ENCODE peak calls at places on chromosomes 4 and X, in four cellular contexts. V, O, S and I are unnamed samples.

GRCh38 chrX:45266456-45266855 is 65.8 kb upstream of the DIPK2B start:
- DNase-seq in V (no peak), O (no peak), S (no peak), I (no peak)

GRCh38 chr4:2092653-2093000 is 33.5 kb downstream of the NAT8L start:
- DNase-seq in V (no peak), O (no peak), S (no peak), I (no peak)

GRCh38 chr4:95539056-95539455 is 9.7 kb downstream of the UNC5C start:
- DNase-seq in V (no peak), O (no peak), S (no peak), I (no peak)

GRCh38 chr4:118773082-118773792 is 62.7 kb downstream of the SEC24D start:
- DNase-seq in V (no peak), O (no peak), S (no peak), I (no peak)

GRCh38 chr4:37812713-37813112 is 13.8 kb upstream of the PGM2 start:
- DNase-seq in V (no peak), O (no peak), S (no peak), I (no peak)

GRCh38 chr4:48112017-48112667 is 21.9 kb downstream of the TXK start:
- DNase-seq in V (no peak), O (no peak), S (no peak), I (no peak)

GRCh38 chr4:11471613-11472012 is 42.9 kb upstream of the HS3ST1 start:
- DNase-seq in V (no peak), O (peak; percentile 91), S (peak; percentile 68), I (peak; percentile 11)

GRCh38 chr4:86235549-86235948 is 124.3 kb downstream of the MAPK10 start:
- DNase-seq in V (no peak), O (no peak), S (no peak), I (no peak)

GRCh38 chrX:3779546-3779945 is 66.1 kb upstream of the PRKX start:
- DNase-seq in V (no peak), O (no peak), S (no peak), I (no peak)

GRCh38 chr4:103498161-103499070 is 221.4 kb downstream of the TACR3 start:
- DNase-seq in V (no peak), O (peak; percentile 25), S (no peak), I (no peak)

GRCh38 chr4:170399894-170400293 is 310.1 kb upstream of the AADAT start:
- DNase-seq in V (no peak), O (no peak), S (no peak), I (no peak)

GRCh38 chr4:5912614-5913019 is 19.7 kb upstream of the CRMP1 start:
- DNase-seq in V (no peak), O (no peak), S (no peak), I (no peak)

GRCh38 chr4:70802923-70803605 is 36.6 kb downstream of the GRSF1 start:
- DNase-seq in V (no peak), O (peak; percentile 6), S (no peak), I (no peak)

GRCh38 chrX:15956684-15957083 is 102.1 kb upstream of the AP1S2 start:
- DNase-seq in V (no peak), O (no peak), S (no peak), I (no peak)

GRCh38 chrX:148412006-148412405 is 88.4 kb upstream of the AFF2 start:
- DNase-seq in V (no peak), O (no peak), S (no peak), I (no peak)

GRCh38 chr4:76212851-76213414 is 691 bp downstream of the SCARB2 start:
- DNase-seq in V (no peak), O (peak; percentile 62), S (no peak), I (peak; percentile 23)

GRCh38 chr4:89196745-89197144 is 85.4 kb downstream of the TIGD2 start:
- DNase-seq in V (no peak), O (no peak), S (no peak), I (no peak)

GRCh38 chr4:74671074-74671698 is 123.1 kb downstream of the BTC start:
- DNase-seq in V (peak; percentile 43), O (peak; percentile 34), S (no peak), I (peak; percentile 2)

GRCh38 chr4:8427761-8428287 is 12.7 kb downstream of the ACOX3 start:
- DNase-seq in V (no peak), O (peak; percentile 57), S (peak; percentile 76), I (no peak)

GRCh38 chrX:103157511-103158316 is 57.2 kb upstream of the BEX4 start:
- DNase-seq in V (no peak), O (peak; percentile 26), S (no peak), I (no peak)

GRCh38 chrX:150566734-150567182 is 1.7 kb upstream of the MTM1 start:
- DNase-seq in V (no peak), O (no peak), S (no peak), I (no peak)

GRCh38 chr4:172726001-172726423 is 442.6 kb upstream of the GALNT7 start:
- DNase-seq in V (no peak), O (no peak), S (no peak), I (no peak)

GRCh38 chrX:123817288-123817894 is 42.5 kb upstream of the XIAP start:
- DNase-seq in V (no peak), O (no peak), S (no peak), I (no peak)

GRCh38 chr4:155047755-155048154 is 160.7 kb upstream of the NPY2R start:
- DNase-seq in V (no peak), O (no peak), S (no peak), I (no peak)

GRCh38 chr4:69095301-69095731 is 958 bp upstream of the UGT2B7 start:
- DNase-seq in V (no peak), O (no peak), S (no peak), I (no peak)

GRCh38 chr4:143658336-143658735 is 42.1 kb downstream of the FREM3 start:
- DNase-seq in V (no peak), O (no peak), S (no peak), I (no peak)

GRCh38 chr4:107292979-107293378 is 256.9 kb upstream of the DKK2 start:
- DNase-seq in V (no peak), O (no peak), S (no peak), I (no peak)

GRCh38 chr4:105215609-105216313 is 69.1 kb downstream of the TET2 start:
- DNase-seq in V (no peak), O (peak; percentile 29), S (no peak), I (no peak)

GRCh38 chrX:150361777-150362351 is 1.3 kb upstream of the MAMLD1 start:
- DNase-seq in V (no peak), O (peak; percentile 16), S (peak; percentile 74), I (no peak)

GRCh38 chr4:23364167-23364566 is 525.7 kb downstream of the PPARGC1A start:
- DNase-seq in V (no peak), O (no peak), S (no peak), I (no peak)

GRCh38 chrX:130165181-130165702 is 399 bp downstream of the AIFM1 start:
- DNase-seq in V (no peak), O (no peak), S (no peak), I (no peak)

GRCh38 chr4:135949926-135950325 is 1582.4 kb downstream of the PCDH18 start:
- DNase-seq in V (no peak), O (no peak), S (no peak), I (no peak)

DNA sequence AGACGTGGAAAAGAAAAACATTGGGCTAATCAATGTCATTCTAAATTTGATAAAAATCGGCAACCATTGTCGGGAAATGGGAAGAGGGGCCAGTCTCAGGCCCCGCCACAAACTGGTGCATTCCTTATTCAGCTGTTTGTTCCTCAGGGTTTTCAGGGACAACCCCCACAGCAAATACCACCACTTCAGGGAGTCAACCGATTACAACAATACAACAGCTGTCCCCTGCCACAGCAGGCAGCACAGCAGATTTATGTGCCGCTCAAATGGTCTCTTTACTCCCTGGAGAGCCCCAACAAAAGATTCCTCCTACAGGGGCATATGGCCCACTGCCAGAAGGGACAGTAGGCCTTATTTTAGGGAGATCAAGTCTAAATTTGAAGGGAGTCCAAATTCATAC is 61.9 kb downstream of the ZNF732 start:
- DNase-seq in V (no peak), O (no peak), S (no peak), I (no peak)
- H3K9me3 ChIP-seq in V (no peaks in the 10 kb centered on the region), O (peaks cover under 1% of the 10 kb centered on the region), S (no peaks in the 10 kb centered on the region), I (peaks cover 36% of the 10 kb centered on the region)

GRCh38 chr4:183987529-183987946 is 82.4 kb downstream of the STOX2 start:
- DNase-seq in V (peak; percentile 78), O (no peak), S (peak; percentile 92), I (peak; percentile 4)

GRCh38 chr4:183986645-183987528 is 81.8 kb downstream of the STOX2 start:
- DNase-seq in V (no peak), O (no peak), S (no peak), I (no peak)

GRCh38 chr4:183988874-183989273 is 83.8 kb downstream of the STOX2 start:
- DNase-seq in V (no peak), O (no peak), S (no peak), I (no peak)

GRCh38 chr4:183989471-183989870 is 84.4 kb downstream of the STOX2 start:
- DNase-seq in V (no peak), O (no peak), S (no peak), I (no peak)

GRCh38 chr4:183987987-183988392 is 82.9 kb downstream of the STOX2 start:
- DNase-seq in V (peak; percentile 66), O (no peak), S (peak; percentile 90), I (no peak)
- H3K4me3 ChIP-seq in V (peak overlapping the region; percentile 18), O (no peak overlapping the region), S (peak overlapping the region; percentile 40), I (peak overlapping the region; percentile 43)

GRCh38 chr4:182343435-182343834 is 100.2 kb downstream of the TENM3 start:
- DNase-seq in V (no peak), O (no peak), S (no peak), I (no peak)

GRCh38 chr4:182338059-182338458 is 94.9 kb downstream of the TENM3 start:
- DNase-seq in V (no peak), O (no peak), S (no peak), I (no peak)

GRCh38 chr4:182337366-182337765 is 94.2 kb downstream of the TENM3 start:
- DNase-seq in V (no peak), O (no peak), S (no peak), I (no peak)

GRCh38 chr4:182338731-182339130 is 95.5 kb downstream of the TENM3 start:
- DNase-seq in V (no peak), O (no peak), S (no peak), I (no peak)

DNA sequence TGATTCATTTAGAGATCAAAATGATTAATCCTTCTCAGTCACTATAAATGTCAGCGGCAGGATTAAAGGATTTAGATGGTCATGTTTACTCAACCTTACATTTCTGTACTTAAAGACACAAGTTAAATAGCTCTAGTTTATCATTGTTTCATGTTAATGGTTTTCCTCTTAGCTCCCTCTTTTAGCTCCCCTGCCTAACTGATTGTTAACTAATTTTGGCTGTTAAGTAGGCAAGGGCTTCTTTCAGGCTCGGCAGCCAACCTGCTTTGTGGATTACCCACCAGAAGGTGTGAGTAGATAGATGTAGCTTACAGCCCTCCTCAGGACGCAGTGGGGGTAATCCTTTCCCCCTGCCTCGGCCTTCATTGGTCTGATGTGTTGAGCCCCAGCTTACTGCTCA is 96.0 kb downstream of the TENM3 start:
- DNase-seq in V (no peak), O (no peak), S (no peak), I (no peak)
- H3K27ac ChIP-seq in V (no peak overlapping the region), O (no peak overlapping the region), S (no peak overlapping the region), I (no peak overlapping the region)

GRCh38 chr4:98386-98785 is 25.9 kb upstream of the ZNF718 start:
- DNase-seq in V (no peak), O (no peak), S (no peak), I (no peak)
- H3K9me3 ChIP-seq in V (no peaks in the 10 kb centered on the region), O (peaks cover 44% of the 10 kb centered on the region), S (peaks cover 50% of the 10 kb centered on the region), I (peaks cover 100% of the 10 kb centered on the region)

GRCh38 chr4:16846520-16847117 is 51.8 kb downstream of the LDB2 start:
- DNase-seq in V (no peak), O (no peak), S (no peak), I (no peak)
- H3K4me3 ChIP-seq in V (no peak overlapping the region), O (no peak overlapping the region), S (no peak overlapping the region), I (no peak overlapping the region)